ENCODE peak calls at places on chromosomes 2 and 18, in four cellular contexts. U is Panc1, V is A549, K is body of pancreas. F is an unnamed sample.
A peak's percentile ranks its signal among the peaks of the same experiment; 100 is the strongest.

GRCh38 chr2:237026981-237027711 is 58.5 kb upstream of the COPS8 start:
- DNase-seq in U (peak; percentile 25), V (peak; percentile 29), K (peak; percentile 71), F (peak; percentile 16)

GRCh38 chr2:158305501-158305900 is 151.1 kb downstream of the CCDC148 start:
- DNase-seq in U (no peak), V (no peak), K (no peak), F (no peak)

GRCh38 chr18:68574311-68574710 is 140.6 kb downstream of the TMX3 start:
- DNase-seq in U (no peak), V (no peak), K (no peak), F (no peak)

GRCh38 chr2:66567742-66568141 is 132.8 kb downstream of the MEIS1 start:
- DNase-seq in U (no peak), V (no peak), K (no peak), F (no peak)

GRCh38 chr18:6623278-6623677 is 106.2 kb upstream of the ARHGAP28 start:
- DNase-seq in U (no peak), V (no peak), K (no peak), F (no peak)

GRCh38 chr2:84461310-84461709 is 2.2 kb upstream of the SUCLG1 start:
- DNase-seq in U (no peak), V (no peak), K (no peak), F (no peak)

GRCh38 chr2:104853926-104854506 is at the start of gene POU3F3:
- DNase-seq in U (no peak), V (peak; percentile 35), K (no peak), F (no peak)

GRCh38 chr2:127173073-127173472 is 47.0 kb downstream of the CYP27C1 start:
- DNase-seq in U (no peak), V (no peak), K (no peak), F (peak; percentile 87)

GRCh38 chr2:6081542-6081872 is 389.3 kb downstream of the SOX11 start:
- DNase-seq in U (no peak), V (no peak), K (no peak), F (no peak)

GRCh38 chr18:55189972-55190371 is 230.7 kb upstream of the CCDC68 start:
- DNase-seq in U (no peak), V (no peak), K (no peak), F (no peak)

GRCh38 chr2:133314761-133315160 is 253.5 kb downstream of the NCKAP5 start:
- DNase-seq in U (no peak), V (no peak), K (no peak), F (no peak)

GRCh38 chr18:63237911-63238710 is 81.5 kb downstream of the BCL2 start:
- DNase-seq in U (no peak), V (peak; percentile 37), K (peak; percentile 63), F (peak; percentile 61)

GRCh38 chr2:165568361-165568760 is 98.9 kb downstream of the CSRNP3 start:
- DNase-seq in U (no peak), V (no peak), K (no peak), F (no peak)

GRCh38 chr2:215171151-215171550 is 32.7 kb upstream of the ABCA12 start:
- DNase-seq in U (no peak), V (no peak), K (no peak), F (no peak)

GRCh38 chr2:121530210-121530562 is 494 bp upstream of the RNU4ATAC start:
- DNase-seq in U (peak; percentile 22), V (peak; percentile 66), K (peak; percentile 73), F (peak; percentile 24)

GRCh38 chr2:191811807-191812602 is 34.9 kb downstream of the CAVIN2 start:
- DNase-seq in U (peak; percentile 60), V (peak; percentile 31), K (peak; percentile 41), F (peak; percentile 47)

GRCh38 chr2:166944909-166945308 is 56.6 kb downstream of the XIRP2 start:
- DNase-seq in U (no peak), V (no peak), K (no peak), F (no peak)

GRCh38 chr18:9642799-9643445 is 28.6 kb upstream of the PPP4R1 start:
- DNase-seq in U (no peak), V (no peak), K (no peak), F (no peak)

GRCh38 chr18:54880706-54881105 is 52.4 kb downstream of the RAB27B start:
- DNase-seq in U (no peak), V (peak; percentile 6), K (no peak), F (peak; percentile 46)

GRCh38 chr18:39624934-39625333 is 2059.3 kb upstream of the CELF4 start:
- DNase-seq in U (no peak), V (no peak), K (no peak), F (peak; percentile 67)

GRCh38 chr18:361941-362913 is 94.4 kb upstream of the THOC1 start:
- DNase-seq in U (no peak), V (no peak), K (no peak), F (peak; percentile 48)

GRCh38 chr2:3126171-3126685 is 251.4 kb downstream of the EIPR1 start:
- DNase-seq in U (no peak), V (no peak), K (no peak), F (no peak)

GRCh38 chr2:65999103-65999502 is 435.8 kb upstream of the MEIS1 start:
- DNase-seq in U (no peak), V (no peak), K (no peak), F (no peak)

GRCh38 chr2:26001743-26002341 is 19.5 kb upstream of the KIF3C start:
- DNase-seq in U (no peak), V (no peak), K (peak; percentile 90), F (no peak)

GRCh38 chr2:166766220-166766619 is 122.1 kb upstream of the XIRP2 start:
- DNase-seq in U (no peak), V (no peak), K (no peak), F (no peak)

GRCh38 chr2:27212626-27213471 is 781 bp upstream of the SLC5A6 start:
- DNase-seq in U (no peak), V (peak; percentile 66), K (no peak), F (peak; percentile 15)

GRCh38 chr2:186624276-186624675 is 34.4 kb downstream of the ITGAV start:
- DNase-seq in U (no peak), V (no peak), K (no peak), F (no peak)

GRCh38 chr2:27708257-27708654 is 44.6 kb downstream of the SLC4A1AP start:
- DNase-seq in U (no peak), V (no peak), K (no peak), F (no peak)

GRCh38 chr18:48122376-48122775 is 191.9 kb upstream of the SMAD2 start:
- DNase-seq in U (no peak), V (no peak), K (no peak), F (no peak)

GRCh38 chr18:13338318-13338717 is 119.8 kb downstream of the LDLRAD4 start:
- DNase-seq in U (no peak), V (no peak), K (no peak), F (no peak)
- H3K9me3 ChIP-seq in U (peaks cover 6% of the 10 kb centered on the region), V (peaks cover 4% of the 10 kb centered on the region), K (no peaks in the 10 kb centered on the region), F (no peaks in the 10 kb centered on the region)

DNA sequence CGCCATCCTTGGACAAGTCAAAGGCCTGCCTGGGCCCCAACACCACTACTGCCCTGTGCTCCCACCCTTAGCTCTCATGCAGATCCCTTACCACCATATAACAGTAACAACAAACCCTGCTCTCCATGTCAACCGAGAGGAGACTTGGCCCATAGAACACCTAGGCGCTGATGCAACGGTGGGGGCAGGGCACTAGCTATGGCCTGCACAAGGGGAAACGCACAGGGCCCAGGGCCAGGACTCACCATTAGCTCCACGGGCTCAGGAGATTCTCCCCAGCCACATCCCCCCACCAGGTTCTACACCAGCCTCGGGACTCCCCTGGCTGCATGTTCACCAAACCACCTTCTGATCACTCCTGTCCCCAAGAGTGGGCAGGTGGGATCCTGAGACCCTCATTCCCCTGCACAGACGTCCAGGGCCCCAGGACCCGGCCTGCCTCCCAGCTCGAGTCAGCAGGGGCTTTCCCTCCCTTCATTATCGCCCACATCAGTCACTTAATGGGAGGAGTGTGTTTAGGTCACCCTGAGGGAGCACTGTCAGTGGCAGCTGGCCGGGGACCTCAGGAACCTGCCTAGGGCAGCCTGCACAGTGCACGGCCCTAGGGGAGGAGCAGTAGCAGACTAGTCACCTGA is 29.3 kb downstream of the ANKMY1 start:
- DNase-seq in U (no peak), V (no peak), K (no peak), F (no peak)
- H3K9me3 ChIP-seq in U (peaks cover 30% of the 10 kb centered on the region), V (peaks cover 60% of the 10 kb centered on the region), K (peaks cover 13% of the 10 kb centered on the region), F (peaks cover 52% of the 10 kb centered on the region)

DNA sequence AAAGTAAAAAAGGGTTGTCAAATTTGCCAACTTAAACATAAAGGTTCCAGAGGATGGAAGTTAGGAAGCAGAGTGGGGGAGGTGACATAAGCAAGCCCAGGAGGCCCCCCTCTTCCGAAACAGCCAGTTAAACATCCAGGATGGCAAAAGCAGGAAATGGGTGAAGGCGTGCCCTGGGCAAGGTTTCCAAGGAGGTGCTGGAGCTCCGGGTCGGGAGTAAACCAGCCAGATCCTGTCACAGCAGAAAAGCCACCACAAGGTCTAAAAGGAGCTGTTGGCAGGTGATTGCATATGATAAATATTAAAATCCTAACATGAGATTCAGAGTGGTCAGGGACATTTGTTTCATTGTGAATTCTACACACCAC is 572.2 kb upstream of the SALL3 start:
- DNase-seq in U (no peak), V (no peak), K (peak; percentile 34), F (no peak)
- H3K9me3 ChIP-seq in U (no peaks in the 10 kb centered on the region), V (no peaks in the 10 kb centered on the region), K (no peaks in the 10 kb centered on the region), F (peaks cover 60% of the 10 kb centered on the region)

GRCh38 chr2:46000660-46001059 is 296.5 kb upstream of the EPAS1 start:
- DNase-seq in U (no peak), V (no peak), K (no peak), F (no peak)
- H3K9me3 ChIP-seq in U (no peaks in the 10 kb centered on the region), V (peaks cover 4% of the 10 kb centered on the region), K (no peaks in the 10 kb centered on the region), F (no peaks in the 10 kb centered on the region)

GRCh38 chr2:160092445-160092844 is 30.0 kb upstream of the PLA2R1 start:
- DNase-seq in U (no peak), V (no peak), K (no peak), F (no peak)
- H3K9me3 ChIP-seq in U (peaks cover 9% of the 10 kb centered on the region), V (peaks cover 9% of the 10 kb centered on the region), K (peaks cover 30% of the 10 kb centered on the region), F (peaks cover 20% of the 10 kb centered on the region)

GRCh38 chr18:44090453-44090852 is 590.2 kb upstream of the SETBP1 start:
- DNase-seq in U (no peak), V (no peak), K (no peak), F (no peak)

GRCh38 chr18:44093253-44093652 is 587.4 kb upstream of the SETBP1 start:
- DNase-seq in U (no peak), V (no peak), K (no peak), F (no peak)

GRCh38 chr18:44098551-44099098 is 582.1 kb upstream of the SETBP1 start:
- DNase-seq in U (no peak), V (no peak), K (no peak), F (no peak)

DNA sequence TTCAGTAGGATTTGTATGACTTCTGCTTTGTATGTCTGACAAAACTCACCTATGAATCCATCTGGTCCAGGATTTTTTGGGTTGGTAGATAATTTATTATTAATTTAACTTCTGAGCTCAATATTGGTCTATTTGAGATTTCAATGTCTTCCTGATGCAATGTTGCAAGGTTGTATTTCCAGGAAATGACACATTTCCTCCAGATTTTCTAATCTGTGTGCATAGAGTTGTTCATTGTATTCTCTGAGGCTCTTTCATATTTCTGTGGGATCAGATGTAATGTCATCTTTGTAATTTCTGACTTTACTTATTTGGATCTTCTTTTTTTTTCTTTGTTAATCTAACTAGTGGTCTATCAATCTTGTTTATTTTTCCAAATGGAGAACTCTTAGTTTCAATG is 584.7 kb upstream of the SETBP1 start:
- DNase-seq in U (no peak), V (no peak), K (no peak), F (no peak)
- H3K9me3 ChIP-seq in U (no peaks in the 10 kb centered on the region), V (no peaks in the 10 kb centered on the region), K (no peaks in the 10 kb centered on the region), F (no peaks in the 10 kb centered on the region)

F was measured in AG04450.